ENCODE peak calls at places on chromosomes 16 and 17, in four cellular contexts. C is GM06990, K is heart left ventricle, J is psoas muscle. F is an unnamed sample.

GRCh38 chr16:8758022-8758421 is 39.4 kb downstream of the TMEM186 start:
- DNase-seq in C (no peak), J (no peak), K (no peak), F (no peak)

GRCh38 chr17:57935833-57936807 is 19.1 kb downstream of the CUEDC1 start:
- DNase-seq in K (no peak), J (peak; percentile 69), C (no peak), F (no peak)

GRCh38 chr17:13750783-13751484 is 149.2 kb upstream of the HS3ST3A1 start:
- DNase-seq in K (no peak), C (no peak), J (no peak), F (no peak)

GRCh38 chr16:19384656-19385055 is 33.0 kb upstream of the TMC5 start:
- DNase-seq in J (no peak), C (no peak), K (no peak), F (no peak)

GRCh38 chr17:81491193-81491592 is 21.4 kb downstream of the ACTG1 start:
- DNase-seq in C (no peak), K (no peak), J (no peak), F (no peak)

GRCh38 chr17:9470171-9470570 is 105.4 kb downstream of the STX8 start:
- DNase-seq in J (no peak), K (no peak), C (peak; percentile 9), F (no peak)

GRCh38 chr17:62797959-62798358 is 10.2 kb downstream of the MARCHF10 start:
- DNase-seq in J (no peak), K (no peak), C (no peak), F (no peak)

GRCh38 chr16:15440852-15441251 is 6.5 kb downstream of the BMERB1 start:
- DNase-seq in C (no peak), J (no peak), K (no peak), F (no peak)

GRCh38 chr16:75789237-75789636 is 62.9 kb upstream of the CPHXL start:
- DNase-seq in K (no peak), C (no peak), J (no peak), F (no peak)

GRCh38 chr16:57541754-57542435 is 548 bp upstream of the ADGRG5 start:
- DNase-seq in C (no peak), K (no peak), J (no peak), F (peak; percentile 52)

GRCh38 chr16:35686595-35686994 is 2227.2 kb downstream of the TP53TG3F start:
- DNase-seq in J (no peak), C (no peak), K (no peak), F (no peak)

GRCh38 chr16:69443809-69444611 is 19.6 kb downstream of the CYB5B start:
- DNase-seq in J (no peak), C (peak; percentile 26), K (no peak), F (no peak)

GRCh38 chr17:17837966-17838962 is 1.5 kb upstream of the SREBF1 start:
- DNase-seq in J (peak; percentile 59), C (no peak), K (no peak), F (peak; percentile 72)

GRCh38 chr17:37466471-37466870 is 23.2 kb upstream of the DUSP14 start:
- DNase-seq in C (no peak), K (no peak), J (no peak), F (no peak)

GRCh38 chr16:82641336-82641984 is 14.7 kb downstream of the CDH13 start:
- DNase-seq in J (no peak), C (no peak), K (no peak), F (no peak)

GRCh38 chr17:80035937-80036714 is at the start of gene CCDC40:
- DNase-seq in C (peak; percentile 68), K (peak; percentile 92), J (peak; percentile 86), F (peak; percentile 81)

GRCh38 chr17:81200201-81200600 is 22.6 kb downstream of the CEP131 start:
- DNase-seq in J (no peak), K (no peak), C (no peak), F (no peak)

GRCh38 chr17:11797803-11798202 is 199.5 kb downstream of the ZNF18 start:
- DNase-seq in K (no peak), C (no peak), J (no peak), F (no peak)

GRCh38 chr16:81715358-81716196 is 63.5 kb upstream of the PLCG2 start:
- DNase-seq in J (no peak), C (no peak), K (no peak), F (no peak)

GRCh38 chr16:49454426-49455180 is 81.0 kb downstream of the C16orf78 start:
- DNase-seq in K (no peak), J (no peak), C (no peak), F (no peak)

GRCh38 chr16:15399317-15399716 is 3.8 kb downstream of the MPV17L start:
- DNase-seq in C (no peak), J (no peak), K (no peak), F (no peak)

GRCh38 chr17:42459983-42460300 is 1.3 kb downstream of the ATP6V0A1 start:
- DNase-seq in K (no peak), J (no peak), C (peak; percentile 26), F (no peak)

GRCh38 chr17:37702605-37703004 is 42.3 kb downstream of the HNF1B start:
- DNase-seq in K (no peak), C (no peak), J (no peak), F (no peak)

GRCh38 chr17:70123193-70123592 is 46.1 kb upstream of the KCNJ2 start:
- DNase-seq in K (no peak), C (no peak), J (no peak), F (no peak)

GRCh38 chr16:46972429-46972970 is 974 bp downstream of the DNAJA2 start:
- DNase-seq in C (no peak), K (no peak), J (no peak), F (no peak)

GRCh38 chr17:75610103-75610984 is 22.7 kb downstream of the MYO15B start:
- DNase-seq in K (peak; percentile 58), C (no peak), J (no peak), F (no peak)

GRCh38 chr17:17816240-17816814 is 20.5 kb downstream of the SREBF1 start:
- DNase-seq in J (no peak), K (no peak), C (no peak), F (no peak)

GRCh38 chr16:63461248-63461841 is 1425.1 kb upstream of the CDH8 start:
- DNase-seq in C (no peak), K (no peak), J (no peak), F (no peak)

GRCh38 chr16:67015317-67015731 is 13.6 kb upstream of the CBFB start:
- DNase-seq in K (no peak), J (no peak), C (no peak), F (no peak)

GRCh38 chr17:6699997-6700947 is 12.9 kb downstream of the SLC13A5 start:
- DNase-seq in K (no peak), J (no peak), C (no peak), F (no peak)

GRCh38 chr17:6702567-6703215 is 10.5 kb downstream of the SLC13A5 start:
- DNase-seq in C (no peak), K (no peak), J (no peak), F (no peak)

GRCh38 chr17:6700948-6701307 is 12.2 kb downstream of the SLC13A5 start:
- DNase-seq in K (no peak), J (no peak), C (no peak), F (no peak)

GRCh38 chr17:6703751-6704150 is 9.4 kb downstream of the SLC13A5 start:
- DNase-seq in K (no peak), C (no peak), J (no peak), F (no peak)

GRCh38 chr17:6701719-6702118 is 11.4 kb downstream of the SLC13A5 start:
- DNase-seq in C (no peak), K (no peak), J (no peak), F (no peak)
- TF ChIP-seq CTCF in C (peak; percentile 67), K (no peak), J (no peak), F (peak; percentile 23)

GRCh38 chr17:33292184-33292980 is 713 bp downstream of the ASIC2 start:
- DNase-seq in K (no peak), C (peak; percentile 18), J (peak; percentile 18), F (no peak)
- TF ChIP-seq CTCF in K (no peak), C (peak; percentile 32), J (peak; percentile 8), F (no peak)

GRCh38 chr16:87419971-87420370 is 27.8 kb downstream of the MAP1LC3B start:
- DNase-seq in C (no peak), J (no peak), K (no peak), F (no peak)

GRCh38 chr16:87418644-87419043 is 26.5 kb downstream of the MAP1LC3B start:
- DNase-seq in K (no peak), J (no peak), C (no peak), F (no peak)

GRCh38 chr16:87422106-87422505 is 30.0 kb downstream of the MAP1LC3B start:
- DNase-seq in K (no peak), J (no peak), C (no peak), F (no peak)

GRCh38 chr16:87421369-87421912 is 29.3 kb downstream of the MAP1LC3B start:
- DNase-seq in C (no peak), K (no peak), J (no peak), F (no peak)

DNA sequence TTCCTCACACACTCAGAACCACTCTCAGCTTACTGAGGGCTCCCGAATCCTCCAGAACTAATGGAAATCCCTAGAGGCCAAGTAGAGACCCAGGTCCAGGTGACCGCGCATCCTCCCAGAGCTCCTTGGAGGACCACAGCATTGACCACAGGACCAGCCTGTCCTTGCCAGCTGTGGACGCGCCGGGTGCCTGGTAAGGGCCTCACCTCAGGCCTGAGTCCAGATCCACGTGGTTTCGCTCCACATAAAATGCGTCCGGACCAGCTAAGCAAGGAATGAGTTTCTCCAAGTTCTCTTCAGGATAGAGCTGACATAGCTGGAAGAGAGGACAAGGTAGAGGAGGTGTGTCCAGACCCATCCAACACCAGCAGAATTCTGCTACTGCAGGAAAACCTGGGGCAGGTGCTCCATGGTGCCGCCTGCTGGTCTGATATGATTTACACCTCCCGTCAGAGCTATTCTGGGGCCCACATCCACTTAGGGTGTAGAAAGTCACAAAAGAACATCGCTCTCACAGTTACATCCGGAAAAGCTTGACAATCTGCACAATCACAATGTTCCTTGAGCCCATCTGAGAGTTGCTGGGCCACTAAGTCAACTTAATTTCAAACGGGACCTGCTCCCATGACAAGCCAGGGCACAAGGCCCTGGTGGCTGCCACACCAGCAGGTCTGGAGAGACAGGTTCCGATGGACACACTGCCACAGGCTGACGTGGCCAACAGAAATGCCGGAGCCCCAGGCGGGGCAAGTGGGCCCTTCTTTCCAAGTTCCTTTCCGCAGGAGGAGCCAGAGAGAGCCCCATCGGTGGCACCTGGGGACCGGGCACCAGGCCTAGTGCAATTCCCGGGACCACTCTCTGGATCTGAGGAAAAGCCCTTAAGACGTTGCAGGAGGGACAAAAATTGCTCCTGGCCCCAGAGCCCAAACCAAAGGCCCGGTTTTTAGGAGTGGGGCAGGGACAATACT is 28.5 kb downstream of the MAP1LC3B start:
- DNase-seq in K (no peak), C (no peak), J (no peak), F (no peak)
- TF ChIP-seq CTCF in K (no peak), C (peak; percentile 36), J (no peak), F (no peak)

DNA sequence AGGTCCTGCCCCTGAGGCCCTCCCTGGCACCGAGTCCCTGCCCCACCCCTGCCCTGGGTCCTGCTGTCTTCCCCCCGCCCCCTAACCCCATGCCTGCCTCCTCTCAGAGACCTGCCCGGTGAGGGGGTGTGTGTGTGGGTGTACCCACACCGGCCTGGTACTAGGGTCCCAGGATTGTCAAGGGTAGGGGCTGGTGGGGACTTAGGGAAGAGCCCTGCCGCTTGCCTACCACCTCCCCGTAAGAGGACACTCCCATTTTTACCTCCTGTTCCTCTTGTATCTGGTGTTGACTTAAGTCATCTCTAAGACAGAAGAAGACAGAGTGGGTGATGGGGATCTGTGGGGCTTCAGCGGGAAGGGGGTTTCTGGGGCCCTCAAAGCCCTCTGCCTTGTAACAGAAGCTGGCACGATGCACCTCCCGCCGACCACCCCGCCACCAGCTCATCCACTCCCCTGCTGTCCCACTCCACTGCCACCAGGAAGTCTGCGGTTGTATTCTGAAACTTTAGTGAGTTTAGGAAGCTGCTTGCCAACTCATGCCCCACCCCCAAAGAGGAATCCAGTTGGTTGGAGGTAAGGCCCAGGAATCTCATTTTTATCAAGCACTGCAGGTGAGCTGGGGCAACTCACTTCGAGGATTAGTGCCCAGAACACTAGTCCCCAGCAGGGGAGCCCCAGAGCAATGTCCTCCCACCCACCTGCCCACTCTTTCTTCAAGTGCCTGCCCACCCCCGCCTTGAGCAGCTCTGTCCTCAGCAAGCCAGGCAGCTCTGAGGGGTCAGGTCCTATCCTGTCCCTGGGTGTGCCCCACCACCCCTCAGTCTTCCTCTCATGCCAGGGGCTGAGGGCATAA is 5.6 kb downstream of the SPATA32 start:
- DNase-seq in C (no peak), J (no peak), K (no peak), F (no peak)
- TF ChIP-seq CTCF in C (peak; percentile 33), J (no peak), K (no peak), F (no peak)

F was measured in right atrium auricular region.